ENCODE peak calls at places on chromosomes 16 and 17, in eight cellular contexts. W is adrenal gland; J is RPMI7951; Y is M059J; Q is stimulated activated CD8-positive, alpha-beta memory T cell treated with anti-CD3 and anti-CD28 coated beads, Interleukin-4, amount 100 ng/mL, for 4 hours; S is effector CD4-positive, alpha-beta T cell; K is Peyer's patch; R is stimulated activated CD4-positive, alpha-beta T cell treated with anti-CD3 and anti-CD28 coated beads, Interleukin-4, amount 100 ng/mL, for 1 hour. C is an unnamed sample.

GRCh38 chr17:4840893-4841242 is 7.7 kb downstream of the MINK1 start:
- DNase-seq in W (no peak), J (no peak), Y (no peak), Q (no peak), S (no peak), K (no peak), R (peak; percentile 10), C (no peak)

GRCh38 chr16:76766538-76766937 is 424.5 kb upstream of the MON1B start:
- DNase-seq in W (no peak), J (no peak), Y (no peak), Q (no peak), S (no peak), K (no peak), R (no peak), C (no peak)

GRCh38 chr16:22933173-22933572 is 119.2 kb downstream of the HS3ST2 start:
- DNase-seq in W (peak; percentile 37), J (no peak), Y (no peak), Q (no peak), S (no peak), K (no peak), R (no peak), C (no peak)

GRCh38 chr16:56202036-56202435 is 10.7 kb downstream of the GNAO1 start:
- DNase-seq in W (no peak), J (peak; percentile 91), Y (peak; percentile 96), Q (no peak), S (peak; percentile 9), K (no peak), R (no peak), C (no peak)

GRCh38 chr16:55502801-55503366 is 6.0 kb upstream of the LPCAT2 start:
- DNase-seq in W (peak; percentile 96), J (peak; percentile 99), Y (peak; percentile 94), Q (no peak), S (no peak), K (peak; percentile 91), R (no peak), C (no peak)

GRCh38 chr16:11032922-11033291 is 88.5 kb downstream of the CLEC16A start:
- DNase-seq in W (peak; percentile 50), J (peak; percentile 62), Y (no peak), Q (no peak), S (no peak), K (no peak), R (no peak), C (no peak)

GRCh38 chr16:10765772-10766171 is 22.1 kb downstream of the NUBP1 start:
- DNase-seq in W (no peak), J (no peak), Y (no peak), Q (no peak), S (no peak), K (no peak), R (no peak), C (no peak)

GRCh38 chr16:88685156-88686061 is 898 bp downstream of the SNAI3 start:
- DNase-seq in W (no peak), J (peak; percentile 12), Y (peak; percentile 33), Q (no peak), S (peak; percentile 52), K (no peak), R (peak; percentile 77), C (peak; percentile 46)

GRCh38 chr17:75011788-75012319 is 616 bp upstream of the MRPL58 start:
- DNase-seq in W (peak; percentile 49), J (peak; percentile 67), Y (peak; percentile 61), Q (no peak), S (no peak), K (peak; percentile 53), R (no peak), C (no peak)

GRCh38 chr16:61792194-61792904 is 243.9 kb downstream of the CDH8 start:
- DNase-seq in W (no peak), J (peak; percentile 44), Y (peak; percentile 97), Q (no peak), S (no peak), K (no peak), R (no peak), C (no peak)

GRCh38 chr16:54136276-54136625 is 150.3 kb downstream of the IRX3 start:
- DNase-seq in W (no peak), J (peak; percentile 40), Y (peak; percentile 69), Q (no peak), S (no peak), K (no peak), R (no peak), C (no peak)

GRCh38 chr17:49518346-49519078 is 23.4 kb downstream of the NGFR start:
- DNase-seq in W (no peak), J (no peak), Y (no peak), Q (no peak), S (no peak), K (no peak), R (no peak), C (no peak)

GRCh38 chr16:14215941-14216340 is 144.8 kb downstream of the MRTFB start:
- DNase-seq in W (peak; percentile 71), J (no peak), Y (no peak), Q (no peak), S (no peak), K (no peak), R (no peak), C (no peak)

GRCh38 chr17:51087072-51087757 is 33.5 kb downstream of the SPAG9 start:
- DNase-seq in W (no peak), J (no peak), Y (peak; percentile 19), Q (no peak), S (no peak), K (no peak), R (no peak), C (no peak)

GRCh38 chr16:85936761-85937343 is 37.9 kb downstream of the IRF8 start:
- DNase-seq in W (no peak), J (no peak), Y (no peak), Q (no peak), S (no peak), K (no peak), R (no peak), C (no peak)

C was measured in omental fat pad.